ENCODE peak calls at places on chromosomes 6 and 20, in eight cellular contexts. One of them, this sample, is unnamed.

GRCh38 chr6:126067080-126067479 is 80.7 kb downstream of the TRMT11 start:
- DNase-seq in activated T-cell treated with anti-CD3 and anti-CD28 coated beads for 1 hour: no peak
- DNase-seq in HS-27A: no peak
- DNase-seq in stimulated activated CD4-positive, alpha-beta T cell treated with anti-CD3 and anti-CD28 coated beads, TNF-alpha, amount 100 ng/mL, for 4 hours: no peak
- DNase-seq in ELR: no peak
- DNase-seq in neural crest cell: no peak
- DNase-seq in cardiac muscle cell: no peak
- DNase-seq in progenitor cell of endocrine pancreas: no peak
- DNase-seq in this sample: no peak

GRCh38 chr6:53770690-53771320 is 24.0 kb upstream of the LRRC1 start:
- DNase-seq in HS-27A: no peak
- DNase-seq in activated T-cell treated with anti-CD3 and anti-CD28 coated beads for 1 hour: no peak
- DNase-seq in cardiac muscle cell: peak
- DNase-seq in progenitor cell of endocrine pancreas: no peak
- DNase-seq in neural crest cell: no peak
- DNase-seq in stimulated activated CD4-positive, alpha-beta T cell treated with anti-CD3 and anti-CD28 coated beads, TNF-alpha, amount 100 ng/mL, for 4 hours: no peak
- DNase-seq in ELR: no peak
- DNase-seq in this sample: no peak

GRCh38 chr6:158686311-158686710 is 36.5 kb downstream of the SYTL3 start:
- DNase-seq in HS-27A: no peak
- DNase-seq in stimulated activated CD4-positive, alpha-beta T cell treated with anti-CD3 and anti-CD28 coated beads, TNF-alpha, amount 100 ng/mL, for 4 hours: no peak
- DNase-seq in activated T-cell treated with anti-CD3 and anti-CD28 coated beads for 1 hour: no peak
- DNase-seq in cardiac muscle cell: no peak
- DNase-seq in progenitor cell of endocrine pancreas: no peak
- DNase-seq in neural crest cell: no peak
- DNase-seq in ELR: no peak
- DNase-seq in this sample: no peak

GRCh38 chr6:170088349-170088951 is 202.4 kb downstream of the DLL1 start:
- DNase-seq in progenitor cell of endocrine pancreas: no peak
- DNase-seq in stimulated activated CD4-positive, alpha-beta T cell treated with anti-CD3 and anti-CD28 coated beads, TNF-alpha, amount 100 ng/mL, for 4 hours: no peak
- DNase-seq in HS-27A: no peak
- DNase-seq in neural crest cell: no peak
- DNase-seq in activated T-cell treated with anti-CD3 and anti-CD28 coated beads for 1 hour: no peak
- DNase-seq in cardiac muscle cell: no peak
- DNase-seq in ELR: no peak
- DNase-seq in this sample: no peak

GRCh38 chr6:46677314-46677654 is 10.4 kb upstream of the TDRD6 start:
- DNase-seq in progenitor cell of endocrine pancreas: no peak
- DNase-seq in ELR: peak
- DNase-seq in neural crest cell: no peak
- DNase-seq in stimulated activated CD4-positive, alpha-beta T cell treated with anti-CD3 and anti-CD28 coated beads, TNF-alpha, amount 100 ng/mL, for 4 hours: no peak
- DNase-seq in cardiac muscle cell: no peak
- DNase-seq in HS-27A: no peak
- DNase-seq in activated T-cell treated with anti-CD3 and anti-CD28 coated beads for 1 hour: no peak
- DNase-seq in this sample: no peak

GRCh38 chr6:2899596-2899995 is 3.5 kb downstream of the SERPINB9 start:
- DNase-seq in ELR: no peak
- DNase-seq in activated T-cell treated with anti-CD3 and anti-CD28 coated beads for 1 hour: no peak
- DNase-seq in cardiac muscle cell: no peak
- DNase-seq in HS-27A: no peak
- DNase-seq in stimulated activated CD4-positive, alpha-beta T cell treated with anti-CD3 and anti-CD28 coated beads, TNF-alpha, amount 100 ng/mL, for 4 hours: no peak
- DNase-seq in progenitor cell of endocrine pancreas: no peak
- DNase-seq in neural crest cell: no peak
- DNase-seq in this sample: no peak

GRCh38 chr6:81752969-81753708 is 658 bp upstream of the TENT5A start:
- DNase-seq in progenitor cell of endocrine pancreas: peak
- DNase-seq in neural crest cell: peak
- DNase-seq in activated T-cell treated with anti-CD3 and anti-CD28 coated beads for 1 hour: peak
- DNase-seq in cardiac muscle cell: peak
- DNase-seq in ELR: peak
- DNase-seq in HS-27A: no peak
- DNase-seq in stimulated activated CD4-positive, alpha-beta T cell treated with anti-CD3 and anti-CD28 coated beads, TNF-alpha, amount 100 ng/mL, for 4 hours: peak
- DNase-seq in this sample: no peak

GRCh38 chr20:63542031-63542559 is 4.9 kb upstream of the PTK6 start:
- DNase-seq in ELR: no peak
- DNase-seq in neural crest cell: no peak
- DNase-seq in stimulated activated CD4-positive, alpha-beta T cell treated with anti-CD3 and anti-CD28 coated beads, TNF-alpha, amount 100 ng/mL, for 4 hours: no peak
- DNase-seq in activated T-cell treated with anti-CD3 and anti-CD28 coated beads for 1 hour: no peak
- DNase-seq in cardiac muscle cell: no peak
- DNase-seq in HS-27A: no peak
- DNase-seq in progenitor cell of endocrine pancreas: no peak
- DNase-seq in this sample: no peak

GRCh38 chr6:158543606-158544185 is 16.2 kb upstream of the TMEM181 start:
- DNase-seq in HS-27A: no peak
- DNase-seq in activated T-cell treated with anti-CD3 and anti-CD28 coated beads for 1 hour: no peak
- DNase-seq in cardiac muscle cell: no peak
- DNase-seq in ELR: no peak
- DNase-seq in stimulated activated CD4-positive, alpha-beta T cell treated with anti-CD3 and anti-CD28 coated beads, TNF-alpha, amount 100 ng/mL, for 4 hours: no peak
- DNase-seq in progenitor cell of endocrine pancreas: no peak
- DNase-seq in neural crest cell: no peak
- DNase-seq in this sample: no peak

GRCh38 chr20:17966432-17967312 is 1.9 kb downstream of the SNX5 start:
- DNase-seq in neural crest cell: no peak
- DNase-seq in activated T-cell treated with anti-CD3 and anti-CD28 coated beads for 1 hour: no peak
- DNase-seq in cardiac muscle cell: peak
- DNase-seq in stimulated activated CD4-positive, alpha-beta T cell treated with anti-CD3 and anti-CD28 coated beads, TNF-alpha, amount 100 ng/mL, for 4 hours: no peak
- DNase-seq in progenitor cell of endocrine pancreas: no peak
- DNase-seq in ELR: peak
- DNase-seq in HS-27A: no peak
- DNase-seq in this sample: no peak